ENCODE peak calls at places on chromosomes 4 and X, in six cellular contexts. W, M, I, A, B and Z are unnamed samples.
A peak's percentile ranks its signal among the peaks of the same experiment; 100 is the strongest.

GRCh38 chrX:35461164-35461563 is 337.0 kb upstream of the MAGEB16 start:
- DNase-seq in A (no peak), W (peak; percentile 24), B (no peak), M (no peak), I (no peak), Z (no peak)

GRCh38 chrX:49071877-49072711 is 1.7 kb downstream of the PRAF2 start:
- DNase-seq in B (peak; percentile 43), W (peak; percentile 66), I (no peak), A (no peak), M (no peak), Z (peak; percentile 94)

GRCh38 chrX:22666441-22666840 is 333.3 kb upstream of the DDX53 start:
- DNase-seq in W (no peak), B (no peak), I (no peak), A (peak; percentile 15), M (no peak), Z (no peak)

GRCh38 chr4:121789960-121790829 is 10.9 kb upstream of the EXOSC9 start:
- DNase-seq in A (no peak), I (no peak), B (no peak), W (peak; percentile 85), M (no peak), Z (no peak)

GRCh38 chr4:158020175-158020574 is 152.7 kb downstream of the GASK1B start:
- DNase-seq in W (peak; percentile 84), M (no peak), A (no peak), I (no peak), B (no peak), Z (no peak)

GRCh38 chrX:11791090-11791489 is 33.1 kb downstream of the MSL3 start:
- DNase-seq in W (no peak), B (peak; percentile 53), I (no peak), M (no peak), A (no peak), Z (no peak)

GRCh38 chr4:179626687-179627086 is 2184.4 kb upstream of the AGA start:
- DNase-seq in A (no peak), W (no peak), M (no peak), B (peak; percentile 15), I (no peak), Z (no peak)

GRCh38 chrX:30065226-30065625 is 150.1 kb upstream of the MAGEB2 start:
- DNase-seq in A (no peak), I (no peak), M (no peak), B (no peak), W (no peak), Z (no peak)

GRCh38 chr4:742742-743311 is 37.2 kb downstream of the PCGF3 start:
- DNase-seq in W (no peak), I (no peak), M (peak; percentile 66), A (peak; percentile 66), B (peak; percentile 43), Z (peak; percentile 70)

GRCh38 chrX:8815460-8816065 is 14.4 kb upstream of the FAM9A start:
- DNase-seq in B (peak; percentile 61), A (peak; percentile 27), M (no peak), I (no peak), W (peak; percentile 35), Z (no peak)

GRCh38 chr4:102387552-102388150 is 42.4 kb upstream of the SLC39A8 start:
- DNase-seq in A (no peak), M (no peak), I (no peak), B (no peak), W (peak; percentile 13), Z (no peak)

GRCh38 chr4:156838761-156839160 is 132.8 kb downstream of the PDGFC start:
- DNase-seq in W (no peak), I (no peak), A (no peak), B (no peak), M (no peak), Z (no peak)

GRCh38 chr4:4851081-4851480 is 8.4 kb upstream of the MSX1 start:
- DNase-seq in W (no peak), B (no peak), A (no peak), I (no peak), M (no peak), Z (no peak)